ENCODE peak calls at places on chromosomes 13 and 19, in four cellular contexts. K is K562, E is transverse colon, B is lower leg skin. N is an unnamed sample.

GRCh38 chr13:28854657-28855056 is 34.5 kb downstream of the MTUS2 start:
- DNase-seq in B (no peak), K (peak; percentile 3), E (no peak), N (no peak)

GRCh38 chr13:74040200-74040599 is 94.0 kb downstream of the KLF12 start:
- DNase-seq in E (peak; percentile 41), B (no peak), K (peak; percentile 17), N (peak; percentile 62)

GRCh38 chr13:25525884-25526283 is 154.1 kb downstream of the ATP8A2 start:
- DNase-seq in E (no peak), K (no peak), B (no peak), N (no peak)

GRCh38 chr13:108795841-108796240 is 166.4 kb downstream of the MYO16 start:
- DNase-seq in E (no peak), B (no peak), K (no peak), N (no peak)

GRCh38 chr13:25455146-25455545 is 83.4 kb downstream of the ATP8A2 start:
- DNase-seq in E (no peak), B (no peak), K (no peak), N (no peak)

GRCh38 chr19:53365899-53366493 is 491 bp downstream of the ZNF525 start:
- DNase-seq in K (no peak), E (peak; percentile 51), B (no peak), N (no peak)

GRCh38 chr13:47087841-47088240 is 191.0 kb upstream of the HTR2A start:
- DNase-seq in E (no peak), B (no peak), K (no peak), N (no peak)

GRCh38 chr19:7986321-7987083 is 18.9 kb downstream of the ELAVL1 start:
- DNase-seq in E (no peak), K (no peak), B (no peak), N (no peak)

GRCh38 chr19:4414144-4414799 is 11.8 kb downstream of the CHAF1A start:
- DNase-seq in E (no peak), B (no peak), K (no peak), N (no peak)

GRCh38 chr13:38821753-38822551 is 135.1 kb downstream of the FREM2 start:
- DNase-seq in E (no peak), B (no peak), K (no peak), N (no peak)

GRCh38 chr19:1833540-1833939 is 14.7 kb downstream of the REXO1 start:
- DNase-seq in K (no peak), E (no peak), B (no peak), N (no peak)

GRCh38 chr13:33446821-33447481 is 161.4 kb upstream of the STARD13 start:
- DNase-seq in E (no peak), B (no peak), K (no peak), N (no peak)

GRCh38 chr19:47379398-47379938 is 30.4 kb downstream of the DHX34 start:
- DNase-seq in K (no peak), B (no peak), E (no peak), N (no peak)

GRCh38 chr13:76293751-76294150 is 592.5 kb downstream of the KCTD12 start:
- DNase-seq in B (no peak), E (no peak), K (no peak), N (no peak)

GRCh38 chr19:55644191-55644833 is 863 bp downstream of the ZNF581 start:
- DNase-seq in E (no peak), B (no peak), K (no peak), N (no peak)

GRCh38 chr19:55146078-55146647 is 2.8 kb downstream of the TNNT1 start:
- DNase-seq in K (peak; percentile 90), B (no peak), E (no peak), N (no peak)

GRCh38 chr13:87234981-87235380 is 436.2 kb upstream of the SLITRK5 start:
- DNase-seq in E (no peak), K (no peak), B (no peak), N (no peak)

GRCh38 chr19:43467276-43467675 is 1.9 kb upstream of the LYPD3 start:
- DNase-seq in E (no peak), B (no peak), K (no peak), N (no peak)

GRCh38 chr13:113803409-113804016 is 44.5 kb downstream of the TMEM255B start:
- DNase-seq in E (no peak), B (no peak), K (no peak), N (no peak)

GRCh38 chr19:45254044-45254531 is 3.0 kb downstream of the MARK4 start:
- DNase-seq in E (no peak), K (peak; percentile 79), B (no peak), N (no peak)

GRCh38 chr19:19821366-19822147 is at the start of gene ZNF506:
- DNase-seq in K (no peak), E (peak; percentile 99), B (peak; percentile 100), N (peak; percentile 100)
- TF ChIP-seq POLR2A in K (no peak), E (peak; percentile 97), B (peak; percentile 83), N (peak; percentile 92)

DNA sequence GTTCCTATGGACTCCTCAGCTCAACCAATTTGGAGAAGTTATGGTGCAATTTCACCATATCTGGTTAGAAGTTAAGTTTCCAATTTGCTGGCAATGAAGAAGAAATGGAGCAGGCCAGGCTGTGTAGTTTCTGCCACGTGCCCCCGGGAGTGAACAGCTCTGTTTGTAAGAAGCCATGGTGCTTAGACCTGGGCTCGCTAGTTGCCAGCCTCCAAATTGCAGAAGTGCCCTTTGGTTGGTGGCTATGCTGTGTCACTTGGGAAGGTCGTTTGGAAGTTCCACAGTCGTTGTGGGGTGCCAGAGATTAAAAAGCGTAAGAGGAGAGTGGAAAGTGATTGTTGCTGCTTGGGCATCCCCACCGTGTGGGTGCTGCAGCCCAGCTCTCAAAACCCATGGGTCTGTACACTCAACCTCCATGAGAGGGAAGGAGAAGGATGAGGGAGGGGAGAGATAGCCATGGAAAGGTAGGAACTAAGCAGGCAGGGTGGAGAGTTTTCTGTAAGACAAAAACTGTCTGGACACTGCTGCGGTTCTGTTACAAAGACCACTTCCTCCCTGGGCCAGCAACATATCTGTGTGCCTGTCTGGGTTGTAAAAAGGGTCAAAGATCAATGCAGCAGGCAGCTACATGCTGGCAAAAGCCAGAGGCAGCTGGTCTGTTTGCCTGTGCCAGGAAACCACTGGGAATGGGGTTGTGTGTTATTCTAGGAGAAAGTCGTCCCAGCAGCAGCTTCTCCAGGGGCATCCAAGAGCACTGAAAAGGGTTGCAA is 10.8 kb downstream of the ALOX5AP start:
- DNase-seq in E (peak; percentile 54), B (no peak), K (no peak), N (peak; percentile 73)
- TF ChIP-seq POLR2A in E (no peak), B (no peak), K (no peak), N (peak; percentile 11)

GRCh38 chr19:50658438-50659317 is 9.4 kb downstream of the C19orf81 start:
- DNase-seq in E (peak; percentile 39), K (peak; percentile 98), B (peak; percentile 87), N (peak; percentile 30)
- TF ChIP-seq POLR2A in E (no peak), K (peak; percentile 99), B (no peak), N (no peak)

DNA sequence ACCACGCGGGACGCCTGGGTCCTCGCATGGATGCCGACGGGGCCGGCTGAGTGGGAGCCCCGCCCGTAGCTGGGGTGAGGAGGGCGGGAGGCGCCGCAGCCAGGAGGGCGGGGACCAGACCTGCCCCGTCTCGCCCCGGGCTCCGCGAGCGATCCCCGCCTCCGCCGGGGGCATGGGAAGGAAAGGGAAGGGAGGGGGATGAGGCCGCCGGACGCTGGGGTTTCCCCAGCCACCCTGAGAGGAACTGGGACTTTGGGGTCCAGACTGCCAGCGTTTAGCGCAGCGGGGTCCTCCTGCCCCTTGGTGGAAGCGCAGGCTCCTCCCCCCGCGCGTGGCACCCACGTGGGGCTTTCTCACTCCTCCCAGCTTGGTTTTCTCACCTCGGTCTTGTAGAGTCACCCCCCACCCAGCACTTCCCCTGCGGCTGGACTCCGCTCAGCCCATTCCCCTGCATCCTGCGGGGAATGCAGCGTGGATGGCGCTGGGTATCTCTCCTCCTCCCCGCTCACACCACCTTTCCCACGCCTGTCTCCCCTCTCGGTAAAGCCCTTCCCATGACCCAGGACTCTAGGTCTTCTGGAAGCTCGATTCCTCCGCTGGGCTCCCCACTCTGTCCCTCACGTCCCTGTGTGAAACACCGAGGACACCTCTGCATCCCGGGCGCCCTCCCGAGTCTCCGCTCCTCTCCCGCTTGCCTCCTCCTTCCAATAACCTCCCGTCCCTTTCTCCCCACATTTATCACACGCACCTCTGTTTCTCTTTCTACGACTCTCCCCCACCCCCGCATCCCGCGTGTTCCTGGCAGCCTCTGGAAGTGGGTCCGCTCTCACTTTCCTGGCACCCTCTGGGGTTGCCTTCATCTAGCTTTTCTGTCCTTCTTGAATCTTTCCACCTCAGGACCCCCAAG is 2.1 kb downstream of the TGFB1 start:
- DNase-seq in B (peak; percentile 94), K (peak; percentile 85), E (peak; percentile 79), N (peak; percentile 93)
- TF ChIP-seq POLR2A in B (no peak), K (no peak), E (peak; percentile 49), N (no peak)

DNA sequence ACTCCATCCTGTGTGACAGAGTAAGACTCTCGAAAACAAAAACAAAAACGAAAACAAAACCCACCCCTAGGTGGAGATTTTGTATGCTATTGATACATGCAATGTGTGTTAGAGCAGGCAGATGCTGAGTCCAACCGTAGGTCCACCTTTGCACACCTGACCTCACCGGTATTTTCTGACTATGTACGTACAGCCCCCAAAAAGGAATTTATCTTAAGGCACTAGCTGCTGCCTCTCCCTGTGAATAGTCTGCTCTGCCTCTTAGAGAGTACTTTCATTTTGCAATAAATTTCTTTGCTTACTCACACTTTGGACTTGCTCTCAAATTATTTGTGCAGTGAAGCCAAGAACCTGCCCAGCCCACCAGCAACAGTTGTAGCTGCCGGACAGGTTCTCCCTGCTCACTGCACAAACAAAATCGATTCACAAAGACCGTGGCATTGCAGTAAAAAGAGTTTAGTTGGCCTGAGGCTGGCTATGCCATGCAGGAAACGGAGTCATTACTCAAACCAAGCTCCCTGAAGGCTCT is 8.2 kb upstream of the ZNF77 start:
- DNase-seq in K (no peak), B (no peak), E (peak; percentile 82), N (no peak)
- TF ChIP-seq POLR2A in K (no peak), B (no peak), E (peak; percentile 53), N (peak; percentile 42)

N was measured in Peyer's patch.